ENCODE peak calls at places on chromosomes 2 and 18, in five cellular contexts. F, N, Q, G and K are unnamed samples.

GRCh38 chr18:79245517-79246001 is 150.2 kb upstream of the NFATC1 start:
- DNase-seq in F (peak; percentile 34), N (no peak), Q (no peak), G (no peak), K (no peak)

GRCh38 chr18:40066368-40066767 is 1888.7 kb upstream of the PIK3C3 start:
- DNase-seq in F (no peak), N (no peak), Q (no peak), G (no peak), K (no peak)

GRCh38 chr18:51398104-51398503 is 200.6 kb upstream of the MEX3C start:
- DNase-seq in F (no peak), N (no peak), Q (no peak), G (peak; percentile 18), K (no peak)

GRCh38 chr18:45793295-45793965 is 32.0 kb upstream of the SIGLEC15 start:
- DNase-seq in F (no peak), N (no peak), Q (no peak), G (no peak), K (no peak)

GRCh38 chr2:73174941-73175662 is 27.3 kb upstream of the NOTO start:
- DNase-seq in F (no peak), N (no peak), Q (no peak), G (no peak), K (no peak)

GRCh38 chr2:222424281-222424728 is at the start of gene SGPP2:
- DNase-seq in F (peak; percentile 82), N (peak; percentile 80), Q (no peak), G (no peak), K (peak; percentile 88)

GRCh38 chr2:145339646-145340045 is 819.7 kb upstream of the ZEB2 start:
- DNase-seq in F (no peak), N (no peak), Q (no peak), G (no peak), K (no peak)

GRCh38 chr2:235543126-235543750 is 49.4 kb downstream of the AGAP1 start:
- DNase-seq in F (peak; percentile 77), N (peak; percentile 52), Q (no peak), G (no peak), K (no peak)

GRCh38 chr2:30205456-30205855 is 25.9 kb upstream of the LBH start:
- DNase-seq in F (no peak), N (no peak), Q (peak; percentile 28), G (no peak), K (no peak)

DNA sequence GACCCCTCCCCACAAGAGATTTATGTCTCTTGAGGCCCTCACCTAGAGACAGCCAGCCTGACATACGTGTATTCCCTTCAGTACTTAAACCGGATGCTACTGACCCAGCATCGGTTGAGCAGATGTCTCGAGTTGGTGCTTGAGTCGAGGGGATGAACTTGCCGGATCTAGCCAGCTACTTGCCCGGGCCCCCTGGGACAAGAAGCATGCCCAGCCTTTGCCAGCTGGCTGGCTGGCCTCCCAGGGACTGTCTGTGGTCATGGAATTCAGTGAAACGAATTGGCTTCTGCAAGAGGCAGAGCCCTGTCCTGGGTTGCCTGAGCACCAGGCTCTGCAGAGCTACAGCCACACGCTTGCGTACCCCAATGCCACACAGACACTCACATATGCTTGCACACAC is 35.9 kb downstream of the DNMT3A start:
- DNase-seq in F (peak; percentile 22), N (no peak), Q (no peak), G (peak; percentile 78), K (no peak)
- H3K4me1 ChIP-seq in F (peaks cover 4% of the 10 kb centered on the region), N (peaks cover 99% of the 10 kb centered on the region), Q (peaks cover 72% of the 10 kb centered on the region), G (peaks cover 55% of the 10 kb centered on the region), K (peaks cover 19% of the 10 kb centered on the region)

GRCh38 chr2:50346104-50346503 is 685.8 kb downstream of the NRXN1 start:
- DNase-seq in F (no peak), N (peak; percentile 56), Q (no peak), G (no peak), K (peak; percentile 51)

GRCh38 chr2:50346586-50347351 is 685.2 kb downstream of the NRXN1 start:
- DNase-seq in F (no peak), N (peak; percentile 43), Q (no peak), G (no peak), K (peak; percentile 33)

GRCh38 chr2:50345691-50346090 is 686.2 kb downstream of the NRXN1 start:
- DNase-seq in F (no peak), N (no peak), Q (no peak), G (no peak), K (no peak)

GRCh38 chr2:50343157-50343821 is 688.6 kb downstream of the NRXN1 start:
- DNase-seq in F (no peak), N (no peak), Q (no peak), G (no peak), K (no peak)

GRCh38 chr2:50344509-50345106 is 687.3 kb downstream of the NRXN1 start:
- DNase-seq in F (no peak), N (no peak), Q (no peak), G (peak; percentile 26), K (no peak)
- TF ChIP-seq CTCF in F (no peak), N (no peak), Q (no peak), G (peak; percentile 39), K (no peak)

GRCh38 chr2:132473174-132473883 is 56.7 kb downstream of the GPR39 start:
- DNase-seq in F (no peak), N (no peak), Q (no peak), G (no peak), K (no peak)
- H3K4me3 ChIP-seq in F (no peak overlapping the region), N (no peak overlapping the region), Q (no peak overlapping the region), G (no peak overlapping the region), K (no peak overlapping the region)

GRCh38 chr18:42087195-42087594 is 132.2 kb downstream of the PIK3C3 start:
- DNase-seq in F (no peak), N (no peak), Q (no peak), G (no peak), K (no peak)
- H3K4me1 ChIP-seq in F (no peaks in the 10 kb centered on the region), N (no peaks in the 10 kb centered on the region), Q (no peaks in the 10 kb centered on the region), G (no peaks in the 10 kb centered on the region), K (no peaks in the 10 kb centered on the region)

GRCh38 chr2:45342-46130 is 769 bp downstream of the FAM110C start:
- DNase-seq in F (peak; percentile 67), N (no peak), Q (no peak), G (no peak), K (peak; percentile 82)
- TF ChIP-seq CTCF in F (no peak), N (no peak), Q (no peak), G (no peak), K (no peak)

GRCh38 chr2:238855299-238855698 is 7.4 kb downstream of the TWIST2 start:
- DNase-seq in F (no peak), N (no peak), Q (peak; percentile 15), G (no peak), K (no peak)
- H3K4me3 ChIP-seq in F (no peak overlapping the region), N (no peak overlapping the region), Q (peak overlapping the region; percentile 28), G (no peak overlapping the region), K (no peak overlapping the region)

GRCh38 chr2:218010838-218011616 is 8.2 kb upstream of the TNS1 start:
- DNase-seq in F (no peak), N (no peak), Q (no peak), G (peak; percentile 90), K (no peak)
- H3K4me1 ChIP-seq in F (peaks cover 9% of the 10 kb centered on the region), N (peaks cover 39% of the 10 kb centered on the region), Q (peaks cover 14% of the 10 kb centered on the region), G (peaks cover 78% of the 10 kb centered on the region), K (peaks cover 5% of the 10 kb centered on the region)

GRCh38 chr2:149458502-149458901 is 128.1 kb downstream of the LYPD6 start:
- DNase-seq in F (no peak), N (no peak), Q (no peak), G (no peak), K (no peak)

GRCh38 chr2:149451417-149452165 is 121.2 kb downstream of the LYPD6 start:
- DNase-seq in F (no peak), N (no peak), Q (no peak), G (no peak), K (no peak)

DNA sequence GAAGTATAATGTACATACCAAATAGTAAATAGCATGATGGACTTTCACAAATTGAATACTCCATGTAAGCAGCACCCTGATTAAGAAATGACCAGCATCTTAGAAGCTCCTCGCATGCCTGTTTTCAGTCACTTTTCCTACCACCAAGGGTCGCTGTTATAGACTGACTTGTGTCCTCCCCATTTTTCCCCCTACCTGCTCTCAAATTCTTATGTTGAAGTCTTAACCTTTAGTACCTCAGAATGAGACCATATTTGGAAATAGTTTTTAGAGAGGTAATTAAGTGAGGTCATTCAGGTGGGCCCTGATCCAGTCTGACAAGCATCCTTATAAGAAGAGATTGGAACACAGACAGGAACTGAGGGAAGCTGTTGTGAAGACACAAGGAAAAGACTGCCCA is 125.9 kb downstream of the LYPD6 start:
- DNase-seq in F (no peak), N (no peak), Q (no peak), G (no peak), K (no peak)
- TF ChIP-seq CTCF in F (no peak), N (no peak), Q (no peak), G (no peak), K (no peak)